ENCODE peak calls at places on chromosomes 3 and 15, in six cellular contexts. O is IMR-90, J is heart right ventricle, G is HEK293T, F is NCI-H82, C is NCI-H510A. Y is an unnamed sample.

GRCh38 chr3:171939578-171939977 is 96.4 kb downstream of the TMEM212 start:
- DNase-seq in G (no peak), C (no peak), F (no peak), O (no peak), J (no peak), Y (no peak)

GRCh38 chr3:49647741-49648140 is 26.4 kb upstream of the APEH start:
- DNase-seq in C (peak; percentile 51), J (peak; percentile 48), G (no peak), F (no peak), O (no peak), Y (no peak)

GRCh38 chr3:196995646-196996355 is 27.2 kb upstream of the PIGZ start:
- DNase-seq in J (no peak), G (no peak), F (peak; percentile 85), O (peak; percentile 7), C (no peak), Y (peak; percentile 18)

GRCh38 chr3:121436641-121437040 is 109.1 kb downstream of the POLQ start:
- DNase-seq in G (no peak), O (no peak), F (no peak), J (no peak), C (no peak), Y (no peak)

GRCh38 chr3:57756528-57757401 is 656 bp downstream of the SLMAP start:
- DNase-seq in O (peak; percentile 74), C (no peak), G (peak; percentile 24), J (peak; percentile 39), F (peak; percentile 45), Y (peak; percentile 83)

GRCh38 chr3:30698549-30698948 is 92.1 kb downstream of the TGFBR2 start:
- DNase-seq in F (no peak), O (no peak), G (no peak), C (no peak), J (no peak), Y (no peak)

GRCh38 chr3:83513677-83514076 is 1445.1 kb upstream of the CADM2 start:
- DNase-seq in J (no peak), F (no peak), O (no peak), G (no peak), C (no peak), Y (no peak)

GRCh38 chr3:104032283-104032682 is 1334.4 kb upstream of the ALCAM start:
- DNase-seq in F (no peak), J (no peak), O (no peak), G (no peak), C (no peak), Y (no peak)

GRCh38 chr3:143535994-143536784 is 312.1 kb downstream of the SLC9A9 start:
- DNase-seq in J (no peak), G (no peak), F (no peak), O (no peak), C (no peak), Y (no peak)

GRCh38 chr3:71378509-71378908 is 205.0 kb downstream of the FOXP1 start:
- DNase-seq in G (no peak), J (no peak), F (no peak), O (no peak), C (no peak), Y (no peak)

GRCh38 chr15:36291501-36291900 is 287.9 kb upstream of the CDIN1 start:
- DNase-seq in C (no peak), O (no peak), J (no peak), G (no peak), F (no peak), Y (no peak)

GRCh38 chr3:188686319-188686718 is 485.5 kb upstream of the TPRG1 start:
- DNase-seq in J (no peak), F (no peak), C (no peak), G (no peak), O (no peak), Y (no peak)

Y was measured in pancreas.